ENCODE peak calls at places on chromosome 22, in five cellular contexts. Z is LHCN-M2, S is ACHN, J is Panc1, K is Right ventricle myocardium superior. G is an unnamed sample.

GRCh38 chr22:27124336-27125023 is 467.1 kb downstream of the MIAT start:
- DNase-seq in Z (peak; percentile 45), S (no peak), J (no peak), K (peak; percentile 65), G (no peak)

GRCh38 chr22:30733081-30733680 is 38.5 kb downstream of the OSBP2 start:
- DNase-seq in Z (peak; percentile 63), S (no peak), J (no peak), K (no peak), G (peak; percentile 72)

GRCh38 chr22:33869946-33870345 is 50.3 kb downstream of the LARGE1 start:
- DNase-seq in Z (no peak), S (no peak), J (no peak), K (no peak), G (no peak)

GRCh38 chr22:25405854-25406509 is 158.5 kb upstream of the GRK3 start:
- DNase-seq in Z (no peak), S (no peak), J (no peak), K (no peak), G (no peak)

GRCh38 chr22:50260801-50261614 is 475 bp downstream of the MAPK12 start:
- DNase-seq in Z (no peak), S (peak; percentile 59), J (no peak), K (peak; percentile 69), G (peak; percentile 61)

GRCh38 chr22:25749420-25750169 is 7.6 kb downstream of the MYO18B start:
- DNase-seq in Z (no peak), S (no peak), J (no peak), K (no peak), G (no peak)

GRCh38 chr22:45036154-45036553 is 26.3 kb upstream of the PHF21B start:
- DNase-seq in Z (peak; percentile 59), S (no peak), J (no peak), K (no peak), G (no peak)

GRCh38 chr22:27791494-27792241 is 9.9 kb downstream of the MN1 start:
- DNase-seq in Z (no peak), S (no peak), J (no peak), K (no peak), G (no peak)

GRCh38 chr22:33823552-33823951 is 96.7 kb downstream of the LARGE1 start:
- DNase-seq in Z (no peak), S (no peak), J (no peak), K (no peak), G (no peak)

GRCh38 chr22:24505337-24505736 is 10.2 kb downstream of the UPB1 start:
- DNase-seq in Z (peak; percentile 31), S (no peak), J (no peak), K (no peak), G (no peak)

GRCh38 chr22:50340157-50340879 is 2.8 kb upstream of the PPP6R2 start:
- DNase-seq in Z (no peak), S (peak; percentile 9), J (no peak), K (no peak), G (no peak)

GRCh38 chr22:49599039-49599438 is 228.6 kb downstream of the BRD1 start:
- DNase-seq in Z (no peak), S (no peak), J (no peak), K (peak; percentile 32), G (no peak)

GRCh38 chr22:35400335-35400680 is 368 bp downstream of the MCM5 start:
- DNase-seq in Z (no peak), S (no peak), J (no peak), K (no peak), G (no peak)

GRCh38 chr22:49966716-49967332 is 6.3 kb downstream of the PIM3 start:
- DNase-seq in Z (no peak), S (no peak), J (no peak), K (peak; percentile 76), G (no peak)

GRCh38 chr22:20624161-20624616 is 116.8 kb downstream of the MED15 start:
- DNase-seq in Z (peak; percentile 5), S (no peak), J (no peak), K (no peak), G (peak; percentile 8)

GRCh38 chr22:30416843-30417242 is 8.7 kb upstream of the MTFP1 start:
- DNase-seq in Z (no peak), S (no peak), J (no peak), K (no peak), G (no peak)

GRCh38 chr22:17085277-17086091 is 684 bp downstream of the IL17RA start:
- DNase-seq in Z (no peak), S (no peak), J (no peak), K (peak; percentile 75), G (no peak)

GRCh38 chr22:20980523-20980922 is 1.6 kb upstream of the LZTR1 start:
- DNase-seq in Z (no peak), S (no peak), J (no peak), K (no peak), G (no peak)

GRCh38 chr22:45334068-45334467 is 24.3 kb downstream of the FAM118A start:
- DNase-seq in Z (no peak), S (no peak), J (no peak), K (no peak), G (no peak)

GRCh38 chr22:44396727-44397722 is 84.3 kb upstream of the SHISAL1 start:
- DNase-seq in Z (no peak), S (no peak), J (no peak), K (no peak), G (no peak)

GRCh38 chr22:30697975-30698374 is 3.3 kb downstream of the OSBP2 start:
- DNase-seq in Z (no peak), S (no peak), J (no peak), K (no peak), G (no peak)

GRCh38 chr22:19169002-19169946 is 9.3 kb downstream of the SLC25A1 start:
- DNase-seq in Z (no peak), S (no peak), J (no peak), K (no peak), G (no peak)

GRCh38 chr22:46984751-46985506 is 222.5 kb downstream of the TBC1D22A start:
- DNase-seq in Z (peak; percentile 68), S (no peak), J (no peak), K (no peak), G (peak; percentile 82)

GRCh38 chr22:31874821-31875220 is 69.5 kb upstream of the YWHAH start:
- DNase-seq in Z (no peak), S (no peak), J (no peak), K (no peak), G (no peak)

GRCh38 chr22:37806409-37807338 is 1.1 kb upstream of the GCAT start:
- DNase-seq in Z (no peak), S (peak; percentile 50), J (no peak), K (no peak), G (peak; percentile 44)

GRCh38 chr22:42294034-42294985 is 23.9 kb upstream of the TCF20 start:
- DNase-seq in Z (peak; percentile 35), S (peak; percentile 51), J (no peak), K (peak; percentile 67), G (peak; percentile 29)

GRCh38 chr22:49869091-49869830 is 15.6 kb downstream of the ZBED4 start:
- DNase-seq in Z (no peak), S (no peak), J (no peak), K (no peak), G (no peak)

GRCh38 chr22:23107487-23108323 is 34.1 kb downstream of the RSPH14 start:
- DNase-seq in Z (no peak), S (no peak), J (no peak), K (no peak), G (no peak)

GRCh38 chr22:32660292-32660691 is 141.2 kb upstream of the TIMP3 start:
- DNase-seq in Z (peak; percentile 68), S (peak; percentile 45), J (peak; percentile 4), K (peak; percentile 82), G (no peak)

GRCh38 chr22:20606041-20606783 is 98.8 kb downstream of the MED15 start:
- DNase-seq in Z (peak; percentile 21), S (peak; percentile 59), J (peak; percentile 30), K (no peak), G (peak; percentile 42)

GRCh38 chr22:31139866-31140716 is at the start of gene PLA2G3:
- DNase-seq in Z (peak; percentile 38), S (no peak), J (no peak), K (no peak), G (peak; percentile 57)

GRCh38 chr22:20526628-20527355 is 19.4 kb downstream of the MED15 start:
- DNase-seq in Z (peak; percentile 88), S (peak; percentile 80), J (no peak), K (no peak), G (peak; percentile 90)

GRCh38 chr22:48714231-48714630 is 1113.4 kb downstream of the BRD1 start:
- DNase-seq in Z (no peak), S (no peak), J (no peak), K (no peak), G (no peak)